ENCODE peak calls at places on chromosomes 1 and 21, in six cellular contexts. H is stimulated activated CD4-positive, alpha-beta T cell treated with anti-CD3 and anti-CD28 coated beads, TNF-alpha, amount 100 ng/mL, for 24 hours; I is NCI-H510A; L is NCI-H774; G is colonic mucosa; N is mammary epithelial cell. S is an unnamed sample.

GRCh38 chr1:119784127-119784781 is 15.5 kb upstream of the HMGCS2 start:
- DNase-seq in N (peak), G (peak), H (no peak), L (no peak), I (no peak), S (peak)

GRCh38 chr1:42756956-42757891 is 9.6 kb downstream of the P3H1 start:
- DNase-seq in N (peak), H (no peak), L (peak), G (no peak), I (peak), S (peak)

GRCh38 chr1:56437959-56438358 is 141.4 kb downstream of the PLPP3 start:
- DNase-seq in H (no peak), L (no peak), G (no peak), I (no peak), N (peak), S (no peak)

GRCh38 chr1:17516303-17517214 is 22.9 kb upstream of the ARHGEF10L start:
- DNase-seq in H (no peak), N (no peak), G (peak), L (no peak), I (no peak), S (peak)

GRCh38 chr1:167805041-167805556 is 83.3 kb downstream of the MPZL1 start:
- DNase-seq in H (no peak), G (no peak), I (no peak), L (no peak), N (no peak), S (no peak)

GRCh38 chr1:59557549-59557885 is 257.2 kb upstream of the HOOK1 start:
- DNase-seq in G (no peak), H (no peak), N (no peak), L (no peak), I (no peak), S (no peak)

GRCh38 chr1:13543927-13544556 is 30.2 kb upstream of the LRRC38 start:
- DNase-seq in H (no peak), I (no peak), G (no peak), L (no peak), N (no peak), S (peak)

GRCh38 chr1:183103577-183103976 is 80.4 kb downstream of the LAMC1 start:
- DNase-seq in L (no peak), I (no peak), G (no peak), H (no peak), N (no peak), S (no peak)

GRCh38 chr1:161054805-161055204 is 9.0 kb upstream of the USF1 start:
- DNase-seq in H (no peak), G (no peak), N (no peak), L (no peak), I (no peak), S (no peak)

GRCh38 chr1:75615664-75616435 is 4.9 kb upstream of the SLC44A5 start:
- DNase-seq in I (peak), L (peak), N (peak), G (peak), H (peak), S (peak)

GRCh38 chr1:100611086-100611485 is 73.1 kb downstream of the GPR88 start:
- DNase-seq in G (no peak), I (no peak), H (no peak), N (peak), L (no peak), S (no peak)

GRCh38 chr1:230231739-230232075 is 164.7 kb downstream of the GALNT2 start:
- DNase-seq in H (no peak), L (peak), G (peak), N (no peak), I (peak), S (peak)

GRCh38 chr21:45460011-45460565 is 55.1 kb downstream of the COL18A1 start:
- DNase-seq in N (no peak), I (no peak), G (no peak), L (no peak), H (no peak), S (no peak)

GRCh38 chr1:162317659-162318058 is 59.0 kb downstream of the SPATA46 start:
- DNase-seq in H (no peak), L (no peak), I (no peak), G (no peak), N (no peak), S (no peak)

GRCh38 chr1:84569216-84569615 is 5.0 kb downstream of the CTBS start:
- DNase-seq in G (no peak), H (no peak), L (no peak), I (no peak), N (no peak), S (no peak)

GRCh38 chr1:52189898-52190480 is 48.1 kb downstream of the ZFYVE9 start:
- DNase-seq in L (no peak), N (no peak), H (no peak), G (no peak), I (no peak), S (no peak)

GRCh38 chr1:23393706-23394105 is 24.1 kb upstream of the ZNF436 start:
- DNase-seq in G (no peak), H (no peak), N (no peak), L (no peak), I (no peak), S (no peak)

GRCh38 chr1:39196244-39197215 is 8.0 kb upstream of the MACF1 start:
- DNase-seq in I (no peak), N (peak), L (no peak), G (no peak), H (peak), S (no peak)

GRCh38 chr1:227786673-227787512 is 28.6 kb upstream of the PRSS38 start:
- DNase-seq in H (no peak), G (peak), N (no peak), L (no peak), I (no peak), S (peak)

GRCh38 chr1:117105003-117105402 is 16.5 kb downstream of the TRIM45 start:
- DNase-seq in L (no peak), H (no peak), I (no peak), N (no peak), G (no peak), S (no peak)

GRCh38 chr1:193278968-193279367 is 92.6 kb upstream of the B3GALT2 start:
- DNase-seq in G (no peak), I (no peak), L (no peak), N (no peak), H (no peak), S (no peak)

GRCh38 chr1:117077267-117077666 is 17.1 kb downstream of the TTF2 start:
- DNase-seq in H (peak), L (no peak), I (no peak), G (no peak), N (peak), S (no peak)

GRCh38 chr1:228101994-228102790 is 933 bp downstream of the C1orf35 start:
- DNase-seq in L (no peak), G (peak), H (peak), N (peak), I (no peak), S (peak)

GRCh38 chr1:181396171-181396670 is 87.1 kb upstream of the CACNA1E start:
- DNase-seq in N (no peak), L (no peak), H (peak), I (no peak), G (no peak), S (no peak)

GRCh38 chr1:44472614-44473262 is 67.7 kb downstream of the RNF220 start:
- DNase-seq in H (no peak), G (no peak), I (no peak), N (no peak), L (no peak), S (no peak)

GRCh38 chr1:230153655-230154296 is 86.7 kb downstream of the GALNT2 start:
- DNase-seq in H (no peak), L (no peak), G (no peak), N (peak), I (no peak), S (no peak)

GRCh38 chr1:225577243-225577642 is 75.7 kb downstream of the ENAH start:
- DNase-seq in I (no peak), N (no peak), L (no peak), H (no peak), G (no peak), S (no peak)

GRCh38 chr1:178538192-178538916 is 25.4 kb downstream of the TEX35 start:
- DNase-seq in H (no peak), G (no peak), I (no peak), N (peak), L (no peak), S (no peak)

GRCh38 chr21:44283953-44284352 is 1.7 kb upstream of the AIRE start:
- DNase-seq in L (no peak), N (no peak), H (no peak), G (no peak), I (no peak), S (no peak)

GRCh38 chr1:200963076-200963475 is 60.4 kb downstream of the KIF21B start:
- DNase-seq in G (no peak), L (no peak), I (no peak), N (peak), H (no peak), S (no peak)

GRCh38 chr21:32507342-32507919 is 77.9 kb downstream of the TCP10L start:
- DNase-seq in N (no peak), G (no peak), H (no peak), L (no peak), I (no peak), S (no peak)

GRCh38 chr1:100039571-100039970 is 69.8 kb downstream of the SLC35A3 start:
- DNase-seq in G (no peak), L (no peak), I (no peak), N (no peak), H (no peak), S (no peak)

GRCh38 chr1:151166506-151166956 is 587 bp downstream of the SCNM1 start:
- DNase-seq in L (no peak), I (no peak), H (no peak), G (no peak), N (peak), S (no peak)

GRCh38 chr1:67429528-67430357 is 459 bp downstream of the SERBP1 start:
- DNase-seq in H (peak), G (peak), L (peak), I (no peak), N (peak), S (peak)

GRCh38 chr21:46007498-46007868 is 25.9 kb downstream of the COL6A1 start:
- DNase-seq in H (no peak), N (no peak), G (no peak), L (no peak), I (no peak), S (no peak)

GRCh38 chr21:25421327-25422028 is 185.8 kb downstream of the MRPL39 start:
- DNase-seq in N (no peak), L (peak), H (peak), I (no peak), G (no peak), S (peak)